ENCODE peak calls at places on chromosomes 12 and 14, in four cellular contexts. I is K562, J is WTC11, G is HepG2. Z is an unnamed sample.

GRCh38 chr14:99722741-99723140 is 38.6 kb downstream of the CYP46A1 start:
- DNase-seq in I (no peak), J (no peak), G (no peak), Z (no peak)

GRCh38 chr14:23644919-23645336 is 8.8 kb downstream of the DHRS2 start:
- DNase-seq in I (no peak), G (no peak), J (no peak), Z (no peak)

GRCh38 chr12:122951406-122951805 is 14.9 kb downstream of the ABCB9 start:
- DNase-seq in I (no peak), J (no peak), G (peak), Z (no peak)

GRCh38 chr14:88258026-88258425 is 65.0 kb downstream of the KCNK10 start:
- DNase-seq in G (no peak), I (no peak), J (no peak), Z (no peak)

GRCh38 chr12:24993756-24994155 is 44.9 kb upstream of the BCAT1 start:
- DNase-seq in I (no peak), J (no peak), G (no peak), Z (no peak)

GRCh38 chr12:78470354-78471195 is 394.0 kb upstream of the SYT1 start:
- DNase-seq in I (no peak), J (peak), G (peak), Z (peak)

GRCh38 chr14:69818760-69819191 is 21.7 kb upstream of the SLC10A1 start:
- DNase-seq in I (peak), G (peak), J (peak), Z (peak)

GRCh38 chr14:68659021-68659931 is 133.6 kb downstream of the ZFP36L1 start:
- DNase-seq in I (no peak), J (no peak), G (no peak), Z (no peak)

GRCh38 chr12:56836317-56836716 is 73.2 kb downstream of the HSD17B6 start:
- DNase-seq in I (no peak), G (no peak), J (no peak), Z (no peak)

GRCh38 chr12:6372403-6373003 is 2.9 kb downstream of the SCNN1A start:
- DNase-seq in G (peak), J (no peak), I (no peak), Z (no peak)

GRCh38 chr14:65229431-65230286 is 127.3 kb upstream of the MAX start:
- DNase-seq in I (peak), J (peak), G (peak), Z (peak)

GRCh38 chr12:67531519-67531918 is 117.0 kb upstream of the DYRK2 start:
- DNase-seq in I (no peak), J (no peak), G (no peak), Z (no peak)

GRCh38 chr12:67533159-67533558 is 115.4 kb upstream of the DYRK2 start:
- DNase-seq in G (no peak), J (no peak), I (no peak), Z (no peak)

GRCh38 chr12:67534046-67534445 is 114.5 kb upstream of the DYRK2 start:
- DNase-seq in J (no peak), I (no peak), G (no peak), Z (no peak)

GRCh38 chr12:67535176-67535575 is 113.4 kb upstream of the DYRK2 start:
- DNase-seq in I (no peak), J (no peak), G (no peak), Z (no peak)

GRCh38 chr12:67534671-67535070 is 113.9 kb upstream of the DYRK2 start:
- DNase-seq in J (no peak), I (no peak), G (no peak), Z (no peak)
- TF ChIP-seq FOXJ3 in J (no peak), I (no peak), G (no peak), Z (no peak)

DNA sequence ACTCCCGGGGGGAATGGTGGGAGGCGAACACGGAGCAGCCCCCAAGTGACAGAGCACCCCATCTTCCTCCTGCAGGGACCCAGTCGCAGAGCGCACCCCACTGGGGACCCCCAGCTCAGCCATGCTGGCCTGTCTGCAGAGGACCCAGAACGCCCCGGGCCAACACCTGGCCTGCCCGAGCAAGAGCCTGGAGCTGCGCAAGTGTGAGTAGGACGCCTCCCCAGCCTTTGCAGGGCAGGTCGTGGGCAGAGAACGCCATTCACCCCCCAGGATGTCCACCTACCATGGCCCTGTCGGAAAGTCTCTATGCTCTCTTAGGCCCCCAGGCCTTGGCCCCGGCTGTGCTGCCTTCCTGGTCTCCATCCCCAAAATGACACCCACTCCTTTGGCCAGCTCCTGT is 30.4 kb downstream of the FAM222A start:
- DNase-seq in J (peak), G (no peak), I (no peak), Z (peak)
- TF ChIP-seq FOXJ3 in J (no peak), G (no peak), I (no peak), Z (no peak)

DNA sequence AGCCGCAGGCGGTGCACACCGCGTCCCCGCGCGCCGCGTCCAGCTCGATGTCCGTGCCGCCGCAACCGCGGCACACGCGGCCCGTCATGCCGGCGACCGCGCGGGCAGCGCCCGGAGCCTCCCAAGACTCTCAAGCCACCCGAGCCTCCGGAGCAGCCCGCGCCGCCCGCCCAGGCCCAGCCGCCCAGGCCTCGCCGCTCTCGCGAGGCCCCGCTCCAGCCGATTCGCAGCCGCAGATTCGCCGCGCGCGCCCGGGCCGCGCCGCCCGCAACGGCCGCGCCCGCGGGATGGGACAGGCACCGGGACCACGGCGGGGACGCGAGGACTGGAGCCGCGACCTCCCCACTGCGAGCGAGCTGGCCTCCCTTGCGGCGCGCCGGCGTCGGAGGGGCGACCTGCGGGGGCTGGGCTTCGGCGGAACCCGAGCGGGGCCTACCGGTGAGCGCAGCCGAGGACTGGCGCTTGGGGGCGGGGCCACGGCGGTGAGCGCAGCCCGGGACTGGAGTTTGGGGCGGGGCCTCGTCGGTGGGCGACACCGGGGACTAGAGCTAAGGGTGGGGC is at the start of gene BRF1:
- DNase-seq in J (peak), I (peak), G (peak), Z (peak)
- TF ChIP-seq FOXJ3 in J (no peak), I (no peak), G (no peak), Z (no peak)

GRCh38 chr12:26281320-26281719 is 85.9 kb downstream of the SSPN start:
- DNase-seq in J (no peak), G (no peak), I (no peak), Z (no peak)

GRCh38 chr12:26283617-26284016 is 88.2 kb downstream of the SSPN start:
- DNase-seq in J (no peak), G (no peak), I (no peak), Z (no peak)

GRCh38 chr12:26280869-26281268 is 85.5 kb downstream of the SSPN start:
- DNase-seq in I (no peak), J (no peak), G (no peak), Z (no peak)

GRCh38 chr12:26283046-26283445 is 87.7 kb downstream of the SSPN start:
- DNase-seq in I (no peak), J (no peak), G (no peak), Z (no peak)

GRCh38 chr12:26282339-26282945 is 87.1 kb downstream of the SSPN start:
- DNase-seq in J (no peak), G (no peak), I (no peak), Z (no peak)
- TF ChIP-seq FOXJ3 in J (no peak), G (no peak), I (no peak), Z (no peak)

DNA sequence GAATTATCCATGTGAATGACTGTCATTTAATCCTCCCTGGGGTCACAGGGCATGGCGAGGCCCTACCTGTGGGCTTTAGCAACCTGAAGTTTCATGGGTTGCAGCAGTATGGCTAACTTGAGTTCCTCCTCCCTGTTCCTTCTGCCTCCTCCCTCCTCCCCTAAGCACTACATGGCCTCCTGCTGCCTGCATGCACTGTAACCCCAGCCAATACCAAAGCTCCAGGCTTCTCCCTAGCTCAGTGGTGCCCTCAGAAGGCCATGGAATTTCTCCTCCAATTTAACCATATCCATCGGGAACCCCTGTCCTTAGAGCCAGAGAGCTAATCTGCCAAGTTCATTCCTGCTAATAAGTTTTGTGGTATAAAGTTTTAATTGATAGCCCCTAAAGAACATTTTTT is 95.1 kb downstream of the NT5DC3 start:
- DNase-seq in J (peak), I (no peak), G (no peak), Z (no peak)
- TF ChIP-seq FOXJ3 in J (no peak), I (no peak), G (no peak), Z (no peak)

GRCh38 chr12:96098631-96099030 is 63.2 kb upstream of the LTA4H start:
- DNase-seq in G (no peak), I (no peak), J (no peak), Z (no peak)
- TF ChIP-seq FOXJ3 in G (no peak), I (no peak), J (no peak), Z (no peak)

GRCh38 chr12:109443794-109444193 is 33.3 kb downstream of the KCTD10 start:
- DNase-seq in G (no peak), I (no peak), J (no peak), Z (no peak)

GRCh38 chr12:109445224-109445623 is 31.9 kb downstream of the KCTD10 start:
- DNase-seq in I (no peak), G (no peak), J (no peak), Z (no peak)

GRCh38 chr12:109444263-109444662 is 32.8 kb downstream of the KCTD10 start:
- DNase-seq in J (no peak), I (no peak), G (no peak), Z (no peak)

GRCh38 chr12:109439181-109439580 is 37.9 kb downstream of the KCTD10 start:
- DNase-seq in G (no peak), J (no peak), I (no peak), Z (no peak)

GRCh38 chr12:109440851-109441490 is 36.1 kb downstream of the KCTD10 start:
- DNase-seq in J (no peak), G (no peak), I (no peak), Z (peak)
- TF ChIP-seq FOXJ3 in J (no peak), G (no peak), I (no peak), Z (no peak)

DNA sequence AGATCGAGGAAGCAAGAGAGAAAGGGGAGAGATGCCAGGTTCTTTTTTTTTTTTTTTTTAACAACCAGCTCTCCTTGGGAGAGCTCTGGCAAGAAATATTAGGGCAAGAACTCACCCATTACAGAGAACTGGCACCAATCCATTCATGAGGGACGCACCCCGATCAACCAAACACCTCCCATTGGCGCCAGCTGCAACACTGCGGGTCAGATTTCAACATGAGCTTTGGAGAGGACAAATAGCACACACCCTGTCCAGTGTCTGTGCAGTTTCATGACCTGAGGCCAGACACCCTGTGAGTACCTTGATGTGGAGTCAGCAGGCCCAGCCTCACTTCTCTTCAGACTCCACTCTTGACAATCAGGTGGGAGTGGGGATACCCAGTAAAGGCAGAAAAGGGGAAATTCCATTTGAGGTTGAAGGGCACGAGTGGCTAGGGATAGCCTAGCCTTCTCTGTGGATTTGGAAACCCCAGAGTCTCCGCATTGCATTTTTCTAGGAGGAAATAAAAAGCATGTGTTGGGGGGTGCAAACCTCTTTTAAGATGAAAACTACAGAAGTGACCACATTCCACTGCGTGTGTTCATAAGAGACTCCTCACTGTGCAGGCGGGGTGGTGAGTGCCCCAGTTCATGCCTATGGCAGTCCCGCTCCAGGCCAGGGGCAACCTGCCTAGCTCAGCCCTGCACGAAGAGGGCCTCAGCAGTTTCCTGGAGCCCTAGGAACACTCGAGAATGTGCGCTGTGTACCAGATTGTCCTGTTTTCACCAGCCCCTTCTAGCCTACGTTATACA is 42.4 kb upstream of the GPATCH2L start:
- DNase-seq in G (no peak), I (no peak), J (no peak), Z (no peak)
- TF ChIP-seq FOXJ3 in G (no peak), I (no peak), J (no peak), Z (no peak)

Z was measured in SK-N-SH.